ENCODE peak calls at places on chromosomes 13 and 19, in eight cellular contexts. T, D, F, R, Z, G, A and O are unnamed samples.

GRCh38 chr19:13208131-13208963 is 58.1 kb downstream of the IER2 start:
- DNase-seq in F (no peak), A (peak), R (no peak), Z (no peak), T (no peak), D (peak), G (no peak), O (peak)

GRCh38 chr13:30978981-30979956 is 46.8 kb downstream of the TEX26 start:
- DNase-seq in F (peak), T (peak), Z (peak), D (no peak), A (no peak), G (no peak), R (peak), O (peak)

GRCh38 chr13:72412481-72412880 is 314.9 kb downstream of the MZT1 start:
- DNase-seq in Z (no peak), D (no peak), A (no peak), T (no peak), G (no peak), F (no peak), R (no peak), O (no peak)

GRCh38 chr13:74217816-74218215 is 83.6 kb upstream of the KLF12 start:
- DNase-seq in A (no peak), F (no peak), R (no peak), D (no peak), G (no peak), T (no peak), Z (no peak), O (no peak)

GRCh38 chr13:29301027-29301426 is 294.5 kb downstream of the SLC7A1 start:
- DNase-seq in R (no peak), G (no peak), F (peak), T (no peak), A (no peak), D (no peak), Z (no peak), O (no peak)

GRCh38 chr19:46620267-46620666 is 4.6 kb downstream of the PTGIR start:
- DNase-seq in G (no peak), R (no peak), A (no peak), Z (no peak), F (no peak), T (no peak), D (no peak), O (no peak)

GRCh38 chr13:39767791-39768564 is 112.5 kb downstream of the COG6 start:
- DNase-seq in G (no peak), F (no peak), D (no peak), Z (no peak), A (no peak), T (no peak), R (no peak), O (peak)

GRCh38 chr13:67138937-67139336 is 91.2 kb downstream of the PCDH9 start:
- DNase-seq in T (no peak), R (no peak), D (no peak), Z (no peak), F (no peak), A (no peak), G (no peak), O (no peak)

GRCh38 chr19:55437410-55437809 is 5.7 kb downstream of the SHISA7 start:
- DNase-seq in Z (peak), D (no peak), G (no peak), F (no peak), T (no peak), R (peak), A (no peak), O (no peak)

GRCh38 chr19:36140289-36141038 is 598 bp downstream of the CAPNS1 start:
- DNase-seq in D (no peak), A (peak), F (no peak), Z (peak), G (peak), R (peak), T (peak), O (peak)

GRCh38 chr13:65292488-65292901 is 1937.6 kb downstream of the PCDH9 start:
- DNase-seq in A (no peak), D (no peak), Z (no peak), T (peak), G (no peak), F (peak), R (no peak), O (no peak)

GRCh38 chr19:52742516-52742915 is 7.7 kb upstream of the ZNF611 start:
- DNase-seq in Z (no peak), F (no peak), A (no peak), R (no peak), T (no peak), G (no peak), D (no peak), O (no peak)

GRCh38 chr13:101639711-101640110 is 187.2 kb downstream of the ITGBL1 start:
- DNase-seq in T (no peak), R (no peak), D (no peak), F (no peak), G (no peak), A (no peak), Z (no peak), O (no peak)

GRCh38 chr13:32107474-32107873 is 75.9 kb downstream of the FRY start:
- DNase-seq in D (no peak), Z (no peak), G (no peak), A (no peak), R (no peak), T (no peak), F (no peak), O (no peak)

GRCh38 chr19:28737021-28737525 is 475.9 kb downstream of the UQCRFS1 start:
- DNase-seq in Z (peak), G (no peak), D (peak), A (no peak), R (no peak), F (no peak), T (no peak), O (no peak)

GRCh38 chr19:6470173-6470572 is 6.1 kb downstream of the CRB3 start:
- DNase-seq in F (no peak), D (no peak), Z (peak), A (no peak), G (no peak), R (no peak), T (no peak), O (no peak)

GRCh38 chr19:44747739-44748425 is 626 bp upstream of the BCL3 start:
- DNase-seq in F (no peak), Z (no peak), G (peak), R (peak), D (no peak), A (peak), T (peak), O (peak)

GRCh38 chr19:45952691-45953505 is 20.8 kb downstream of the NOVA2 start:
- DNase-seq in A (no peak), D (no peak), G (no peak), R (no peak), T (peak), F (peak), Z (peak), O (peak)

GRCh38 chr13:42405665-42406390 is 133.9 kb downstream of the AKAP11 start:
- DNase-seq in F (no peak), A (no peak), D (peak), Z (no peak), G (no peak), T (no peak), R (no peak), O (no peak)

GRCh38 chr19:53597023-53597422 is 34.8 kb upstream of the DPRX start:
- DNase-seq in A (no peak), D (no peak), T (no peak), R (no peak), Z (no peak), F (no peak), G (no peak), O (no peak)

GRCh38 chr13:77832339-77833100 is 86.1 kb downstream of the EDNRB start:
- DNase-seq in D (no peak), R (no peak), T (no peak), F (no peak), Z (no peak), G (no peak), A (no peak), O (no peak)

GRCh38 chr19:52336117-52336811 is at the start of gene ZNF610:
- DNase-seq in F (peak), A (peak), Z (no peak), D (peak), G (peak), T (peak), R (peak), O (peak)

GRCh38 chr13:99425485-99426341 is 75.6 kb upstream of the TM9SF2 start:
- DNase-seq in A (no peak), D (peak), T (no peak), G (peak), Z (no peak), F (no peak), R (no peak), O (peak)

GRCh38 chr13:20058476-20058875 is 99.9 kb downstream of the ZMYM2 start:
- DNase-seq in R (no peak), F (no peak), G (no peak), A (no peak), Z (no peak), D (no peak), T (no peak), O (no peak)

GRCh38 chr19:52270266-52270885 is 989 bp downstream of the ZNF766 start:
- DNase-seq in A (no peak), F (no peak), T (peak), R (peak), D (no peak), Z (no peak), G (no peak), O (peak)

GRCh38 chr19:38263696-38264485 is 482 bp upstream of the SPINT2 start:
- DNase-seq in F (peak), R (peak), Z (no peak), G (no peak), A (no peak), T (peak), D (no peak), O (peak)

GRCh38 chr13:114067886-114068722 is 64.3 kb downstream of the RASA3 start:
- DNase-seq in Z (no peak), A (peak), G (no peak), D (no peak), R (peak), F (no peak), T (no peak), O (peak)

GRCh38 chr19:2811735-2812413 is 7.8 kb upstream of the ZNF554 start:
- DNase-seq in D (no peak), F (no peak), Z (no peak), G (no peak), R (no peak), T (peak), A (no peak), O (peak)

GRCh38 chr19:44776402-44777096 is 1.1 kb upstream of the CBLC start:
- DNase-seq in A (no peak), Z (no peak), T (no peak), D (no peak), R (peak), G (no peak), F (no peak), O (peak)

DNA sequence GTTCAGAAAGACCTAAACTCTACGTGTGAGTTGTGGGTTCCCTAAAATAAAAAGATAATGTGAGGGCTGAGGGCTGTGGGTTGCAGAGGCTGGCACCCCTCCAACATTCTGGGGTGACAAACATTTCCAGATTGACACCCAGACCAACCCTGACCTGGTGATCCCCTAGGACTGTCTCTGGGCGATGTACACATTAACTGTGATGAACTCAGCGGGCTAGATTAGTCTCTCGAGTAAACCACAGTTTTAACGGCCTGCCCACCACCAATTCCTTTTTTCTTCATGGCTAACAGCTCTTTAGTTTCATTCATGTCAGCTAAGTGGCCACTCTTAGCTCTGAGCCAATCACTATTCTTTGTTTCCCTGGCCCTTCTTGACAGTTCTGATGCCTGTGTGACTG is 24.8 kb downstream of the SIAH3 start:
- DNase-seq in F (no peak), Z (no peak), R (no peak), T (no peak), A (no peak), D (peak), G (no peak), O (no peak)
- TF ChIP-seq POLR2AphosphoS5 in F (no peak), Z (no peak), R (no peak), T (no peak), A (no peak), D (no peak), G (no peak), O (no peak)

GRCh38 chr13:112756967-112757758 is 67.3 kb downstream of the ATP11A start:
- DNase-seq in F (no peak), G (no peak), T (no peak), R (no peak), D (no peak), Z (no peak), A (no peak), O (no peak)
- TF ChIP-seq EP300 in F (no peak), G (no peak), T (no peak), R (no peak), D (no peak), Z (no peak), A (no peak), O (no peak)

GRCh38 chr19:1118999-1119398 is 15.2 kb downstream of the GPX4 start:
- DNase-seq in R (no peak), G (no peak), D (no peak), F (no peak), T (no peak), A (peak), Z (no peak), O (no peak)
- TF ChIP-seq POLR2AphosphoS5 in R (no peak), G (no peak), D (no peak), F (no peak), T (no peak), A (peak), Z (no peak), O (no peak)

DNA sequence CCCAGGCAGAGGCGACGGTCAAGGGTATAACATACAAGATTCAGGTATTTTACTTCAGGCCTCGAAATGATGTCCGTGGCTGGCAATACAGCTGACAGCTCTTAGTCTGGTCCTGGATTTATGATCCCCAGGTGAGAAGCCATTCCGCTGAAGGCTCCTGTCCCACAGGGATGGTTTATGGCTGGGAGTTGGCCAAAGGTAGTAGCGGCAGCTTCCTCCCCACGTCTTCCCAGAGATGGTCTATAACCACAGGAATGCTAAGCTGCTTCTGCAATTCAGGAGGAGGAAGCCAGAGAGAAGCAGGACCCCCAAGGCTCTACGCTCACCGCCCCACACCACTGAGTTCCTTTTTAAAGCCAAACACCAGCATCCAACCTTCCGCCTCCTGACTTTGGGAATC is 27.1 kb downstream of the OLFM2 start:
- DNase-seq in Z (no peak), T (no peak), G (no peak), D (no peak), R (no peak), A (no peak), F (no peak), O (no peak)
- TF ChIP-seq EP300 in Z (no peak), T (no peak), G (no peak), D (no peak), R (no peak), A (no peak), F (no peak), O (no peak)

GRCh38 chr13:110306960-110307696 is at the start of the genes COL4A1 and COL4A2:
- DNase-seq in Z (no peak), R (no peak), D (no peak), T (peak), A (peak), G (peak), F (no peak), O (peak)
- TF ChIP-seq POLR2AphosphoS5 in Z (no peak), R (peak), D (no peak), T (peak), A (peak), G (no peak), F (peak), O (peak)

GRCh38 chr19:18278521-18279265 is 2.7 kb downstream of the JUND start:
- DNase-seq in Z (peak), A (no peak), R (no peak), F (no peak), G (no peak), D (no peak), T (no peak), O (peak)
- TF ChIP-seq EP300 in Z (no peak), A (no peak), R (no peak), F (no peak), G (no peak), D (no peak), T (no peak), O (no peak)

GRCh38 chr13:44436589-44437337 is 63.1 kb downstream of the SERP2 start:
- DNase-seq in A (peak), R (peak), T (peak), G (peak), Z (peak), D (no peak), F (peak), O (peak)
- TF ChIP-seq POLR2AphosphoS5 in A (peak), R (peak), T (peak), G (peak), Z (peak), D (no peak), F (peak), O (peak)

GRCh38 chr19:35063940-35064818 is 22.7 kb downstream of the HPN start:
- DNase-seq in D (no peak), F (no peak), Z (no peak), T (no peak), A (no peak), R (no peak), G (no peak), O (no peak)
- TF ChIP-seq EP300 in D (no peak), F (no peak), Z (no peak), T (no peak), A (no peak), R (no peak), G (no peak), O (no peak)

GRCh38 chr13:108220042-108220441 is 1.9 kb downstream of the ABHD13 start:
- DNase-seq in Z (peak), R (peak), D (no peak), F (no peak), A (no peak), T (no peak), G (no peak), O (peak)

GRCh38 chr13:108225440-108225839 is 7.2 kb downstream of the ABHD13 start:
- DNase-seq in Z (no peak), F (no peak), T (no peak), A (no peak), D (no peak), R (no peak), G (no peak), O (no peak)

GRCh38 chr13:108226184-108226583 is 8.0 kb downstream of the ABHD13 start:
- DNase-seq in A (no peak), F (no peak), G (no peak), Z (peak), D (no peak), T (peak), R (no peak), O (no peak)

GRCh38 chr13:108227651-108228272 is 9.6 kb downstream of the ABHD13 start:
- DNase-seq in G (no peak), R (no peak), D (no peak), A (no peak), F (no peak), T (peak), Z (peak), O (no peak)

GRCh38 chr13:108223850-108224503 is 5.8 kb downstream of the ABHD13 start:
- DNase-seq in R (no peak), G (no peak), A (no peak), Z (no peak), F (no peak), D (no peak), T (no peak), O (no peak)
- TF ChIP-seq POLR2AphosphoS5 in R (no peak), G (no peak), A (peak), Z (no peak), F (no peak), D (no peak), T (no peak), O (no peak)